ENCODE peak calls at places on chromosomes 1 and 21, in nine cellular contexts. D is HTR-8/SVneo; Z is epithelial cell of prostate; J is stomach; R is naive thymus-derived CD4-positive, alpha-beta T cell; O is NCI-H1048; C is Daoy; Q is activated naive CD4-positive, alpha-beta T cell treated with anti-CD3 and anti-CD28 coated beads, Interleukin-2, amount 10 ng/mL, durations not matched to agents 7 days and 5 days; V is SK-N-MC. L is an unnamed sample.

GRCh38 chr1:223256034-223256433 is 107.9 kb downstream of the SUSD4 start:
- DNase-seq in R (no peak), C (peak), Z (no peak), Q (no peak), O (no peak), D (no peak), V (no peak), J (no peak), L (no peak)

GRCh38 chr21:43740497-43741156 is 21.7 kb downstream of the PDXK start:
- DNase-seq in O (peak), D (peak), Z (peak), C (no peak), Q (peak), J (peak), R (no peak), V (no peak), L (peak)

GRCh38 chr1:50422675-50422945 is 633 bp downstream of the DMRTA2 start:
- DNase-seq in D (no peak), R (no peak), Z (no peak), O (no peak), C (no peak), J (no peak), V (no peak), Q (no peak), L (no peak)

GRCh38 chr1:2355408-2356261 is 35.7 kb downstream of the MORN1 start:
- DNase-seq in Z (no peak), R (no peak), V (no peak), O (no peak), Q (no peak), C (no peak), J (no peak), D (no peak), L (no peak)

GRCh38 chr1:47323475-47324105 is 9.6 kb upstream of the STIL start:
- DNase-seq in D (no peak), V (no peak), C (no peak), Q (no peak), O (no peak), R (no peak), J (no peak), Z (no peak), L (peak)

GRCh38 chr1:221089273-221089672 is 210.0 kb downstream of the HLX start:
- DNase-seq in J (no peak), V (no peak), Z (no peak), R (no peak), O (no peak), Q (no peak), D (peak), C (no peak), L (no peak)

GRCh38 chr1:223717695-223718363 is 5.5 kb downstream of the CAPN2 start:
- DNase-seq in R (no peak), V (no peak), J (no peak), Z (no peak), C (no peak), Q (peak), D (no peak), O (no peak), L (no peak)

GRCh38 chr1:150127868-150128267 is 21.8 kb upstream of the PLEKHO1 start:
- DNase-seq in C (peak), V (no peak), O (no peak), J (no peak), Z (no peak), R (no peak), D (no peak), Q (no peak), L (no peak)

GRCh38 chr1:183331095-183331742 is 87.0 kb downstream of the NMNAT2 start:
- DNase-seq in J (no peak), Z (no peak), Q (no peak), O (no peak), V (no peak), D (no peak), R (no peak), C (no peak), L (no peak)

GRCh38 chr1:44609412-44609767 is 64.9 kb downstream of the TMEM53 start:
- DNase-seq in Q (peak), Z (no peak), D (peak), R (no peak), J (peak), O (no peak), V (no peak), C (peak), L (peak)

GRCh38 chr1:206524739-206525364 is 17.5 kb downstream of the RASSF5 start:
- DNase-seq in O (no peak), R (no peak), Q (peak), C (no peak), D (no peak), V (no peak), Z (peak), J (no peak), L (no peak)

GRCh38 chr21:26837539-26837938 is 7.7 kb downstream of the ADAMTS1 start:
- DNase-seq in C (no peak), O (no peak), D (no peak), V (no peak), Z (no peak), J (no peak), R (no peak), Q (no peak), L (no peak)

GRCh38 chr1:55468438-55468837 is 253.3 kb upstream of the USP24 start:
- DNase-seq in D (no peak), Q (no peak), Z (no peak), J (no peak), C (no peak), R (no peak), O (no peak), V (no peak), L (no peak)

GRCh38 chr1:117657031-117657430 is 51.2 kb downstream of the TENT5C start:
- DNase-seq in R (peak), O (no peak), V (no peak), J (no peak), Z (peak), C (peak), Q (no peak), D (peak), L (peak)

GRCh38 chr1:119787776-119788175 is 19.1 kb upstream of the HMGCS2 start:
- DNase-seq in V (no peak), Q (no peak), C (peak), D (no peak), O (no peak), J (no peak), R (no peak), Z (no peak), L (no peak)

L was measured in NCI-H82.